ENCODE peak calls at places on chromosomes 4 and X, in five cellular contexts. W, S, I, L and D are unnamed samples.
A peak's percentile ranks its signal among the peaks of the same experiment; 100 is the strongest.

GRCh38 chr4:167032876-167033275 is 201.4 kb downstream of the SPOCK3 start:
- DNase-seq in W (no peak), L (no peak), I (no peak), S (peak; percentile 33), D (no peak)

GRCh38 chr4:153333874-153334273 is 10.6 kb upstream of the MND1 start:
- DNase-seq in W (peak; percentile 51), L (no peak), I (no peak), S (no peak), D (no peak)

GRCh38 chr4:20625460-20625859 is 74.8 kb upstream of the PACRGL start:
- DNase-seq in W (no peak), S (no peak), L (peak; percentile 24), I (no peak), D (no peak)

GRCh38 chrX:107619836-107620235 is 8.5 kb upstream of the PRPS1 start:
- DNase-seq in W (no peak), S (no peak), L (no peak), I (no peak), D (no peak)

GRCh38 chr4:173399016-173399415 is at the start of gene SCRG1:
- DNase-seq in I (no peak), L (peak; percentile 38), W (no peak), S (no peak), D (no peak)

GRCh38 chrX:122777766-122778165 is 406.3 kb upstream of the GRIA3 start:
- DNase-seq in S (no peak), L (no peak), W (no peak), I (no peak), D (no peak)

GRCh38 chrX:139881572-139881971 is 51.3 kb downstream of the ATP11C start:
- DNase-seq in S (peak; percentile 66), L (no peak), W (peak; percentile 68), I (no peak), D (no peak)

GRCh38 chr4:120760047-120760446 is 162.5 kb downstream of the PRDM5 start:
- DNase-seq in W (no peak), L (no peak), S (no peak), I (no peak), D (no peak)

GRCh38 chr4:81404294-81404693 is 67.4 kb downstream of the RASGEF1B start:
- DNase-seq in L (no peak), I (no peak), W (peak; percentile 29), S (no peak), D (no peak)

GRCh38 chrX:137352101-137352660 is 213.7 kb upstream of the ZIC3 start:
- DNase-seq in W (no peak), S (no peak), L (no peak), I (no peak), D (no peak)

GRCh38 chrX:31708116-31708515 is 636.3 kb upstream of the FTHL17 start:
- DNase-seq in W (no peak), L (no peak), I (no peak), S (no peak), D (no peak)

GRCh38 chr4:147492761-147493160 is 11.9 kb downstream of the EDNRA start:
- DNase-seq in W (peak; percentile 35), S (no peak), L (no peak), I (no peak), D (no peak)

GRCh38 chr4:8838296-8838695 is 33.3 kb downstream of the HMX1 start:
- DNase-seq in L (no peak), S (no peak), W (no peak), I (no peak), D (no peak)

GRCh38 chr4:54041100-54041499 is 23.3 kb downstream of the CHIC2 start:
- DNase-seq in L (no peak), W (no peak), S (no peak), I (no peak), D (no peak)

GRCh38 chr4:177080388-177080787 is 229.3 kb upstream of the NEIL3 start:
- DNase-seq in W (no peak), I (no peak), S (no peak), L (no peak), D (no peak)

GRCh38 chr4:102308032-102308799 is 37.1 kb downstream of the SLC39A8 start:
- DNase-seq in W (peak; percentile 5), S (peak; percentile 10), I (no peak), L (no peak), D (no peak)

GRCh38 chr4:139736661-139737060 is 71.0 kb downstream of the MGST2 start:
- DNase-seq in I (no peak), W (peak; percentile 43), S (peak; percentile 38), L (no peak), D (no peak)

GRCh38 chr4:188262464-188262863 is 123.2 kb downstream of the TRIML1 start:
- DNase-seq in L (no peak), S (peak; percentile 88), I (no peak), W (no peak), D (no peak)

GRCh38 chr4:188454573-188454972 is 315.3 kb downstream of the TRIML1 start:
- DNase-seq in I (no peak), L (no peak), W (no peak), S (no peak), D (no peak)

GRCh38 chr4:173194175-173194574 is 25.6 kb downstream of the GALNT7 start:
- DNase-seq in I (no peak), W (no peak), S (no peak), L (no peak), D (no peak)

GRCh38 chrX:87525771-87526229 is 8.2 kb downstream of the KLHL4 start:
- DNase-seq in I (no peak), S (no peak), W (peak; percentile 23), L (no peak), D (no peak)

GRCh38 chrX:78333521-78333920 is 6.1 kb upstream of the CYSLTR1 start:
- DNase-seq in W (no peak), S (no peak), I (no peak), L (no peak), D (no peak)

GRCh38 chr4:61085534-61085933 is 114.6 kb upstream of the ADGRL3 start:
- DNase-seq in W (no peak), L (no peak), S (no peak), I (no peak), D (no peak)

GRCh38 chr4:2797545-2798305 is 4.8 kb downstream of the SH3BP2 start:
- DNase-seq in I (peak; percentile 84), S (no peak), L (no peak), W (no peak), D (no peak)

GRCh38 chr4:3311489-3312171 is 18.8 kb downstream of the RGS12 start:
- DNase-seq in I (peak; percentile 18), L (no peak), S (no peak), W (no peak), D (no peak)

GRCh38 chr4:6419452-6420028 is 52.9 kb downstream of the PPP2R2C start:
- DNase-seq in W (peak; percentile 36), S (no peak), L (no peak), I (no peak), D (no peak)

GRCh38 chrX:72272868-72273267 is 4.2 kb downstream of the RPS4X start:
- DNase-seq in W (peak; percentile 75), L (no peak), I (no peak), S (no peak), D (no peak)

GRCh38 chrX:72271812-72272211 is 5.2 kb downstream of the RPS4X start:
- DNase-seq in L (no peak), S (no peak), W (no peak), I (no peak), D (no peak)

GRCh38 chrX:72271091-72271490 is 6.0 kb downstream of the RPS4X start:
- DNase-seq in W (peak; percentile 37), L (no peak), S (no peak), I (no peak), D (no peak)

GRCh38 chrX:72274526-72274925 is 2.5 kb downstream of the RPS4X start:
- DNase-seq in W (no peak), I (no peak), L (no peak), S (no peak), D (no peak)

DNA sequence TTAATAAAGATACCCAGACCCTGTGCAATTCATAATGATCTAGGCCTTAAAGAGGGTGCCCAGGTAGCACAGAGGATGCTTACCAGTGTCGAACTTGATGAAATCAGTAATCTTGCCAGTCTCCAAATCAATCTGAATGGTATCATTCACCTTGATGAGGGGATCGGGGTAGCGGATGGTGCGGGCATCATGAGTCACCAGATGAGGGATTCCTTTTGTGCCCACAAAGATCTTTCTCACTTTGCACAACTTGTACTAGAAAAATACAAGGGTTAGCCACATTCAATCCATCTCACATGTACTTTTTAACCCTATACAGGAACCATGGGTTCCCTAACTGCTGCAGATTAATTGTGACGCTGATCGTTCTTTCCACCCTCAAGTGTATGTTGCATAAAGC is 3.3 kb downstream of the RPS4X start:
- DNase-seq in W (no peak), S (no peak), L (no peak), I (no peak), D (no peak)
- H3K4me3 ChIP-seq in W (no peak overlapping the region), S (peak overlapping the region; percentile 88), L (no peak overlapping the region), I (no peak overlapping the region), D (no peak overlapping the region)

DNA sequence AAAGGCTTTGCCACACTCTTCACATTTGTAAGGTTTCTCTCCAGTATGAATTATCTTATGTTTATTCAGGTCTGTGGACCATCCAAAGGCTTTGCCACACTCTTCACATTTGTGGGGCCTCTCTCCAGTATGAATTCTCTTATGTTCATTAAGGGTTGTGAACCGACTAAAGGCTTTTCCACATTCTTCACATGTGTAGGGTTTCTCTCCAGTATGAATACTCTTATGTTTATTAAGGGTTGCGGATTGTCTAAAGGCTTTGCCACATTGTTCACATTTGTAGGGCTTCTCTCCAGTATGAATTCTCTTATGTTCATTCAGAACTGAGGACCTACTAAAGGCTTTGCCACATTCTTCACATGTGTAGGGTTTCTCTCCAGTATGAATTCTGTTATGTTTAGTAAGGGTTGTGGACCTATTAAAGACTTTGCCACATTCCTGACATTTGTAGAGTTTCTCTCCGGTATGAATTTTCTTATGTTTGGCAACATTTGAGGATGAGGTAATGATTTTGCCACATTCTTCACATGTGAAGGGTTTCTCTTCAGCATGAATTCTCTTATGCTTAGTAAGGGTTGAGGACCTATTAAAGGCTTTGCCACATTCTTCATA is 33.7 kb downstream of the ZNF732 start:
- DNase-seq in L (no peak), I (no peak), W (no peak), S (no peak), D (no peak)
- H3K9me3 ChIP-seq in L (peaks cover 98% of the 10 kb centered on the region), I (peaks cover 100% of the 10 kb centered on the region), W (peaks cover 24% of the 10 kb centered on the region), S (peaks cover 94% of the 10 kb centered on the region), D (peaks cover 83% of the 10 kb centered on the region)

DNA sequence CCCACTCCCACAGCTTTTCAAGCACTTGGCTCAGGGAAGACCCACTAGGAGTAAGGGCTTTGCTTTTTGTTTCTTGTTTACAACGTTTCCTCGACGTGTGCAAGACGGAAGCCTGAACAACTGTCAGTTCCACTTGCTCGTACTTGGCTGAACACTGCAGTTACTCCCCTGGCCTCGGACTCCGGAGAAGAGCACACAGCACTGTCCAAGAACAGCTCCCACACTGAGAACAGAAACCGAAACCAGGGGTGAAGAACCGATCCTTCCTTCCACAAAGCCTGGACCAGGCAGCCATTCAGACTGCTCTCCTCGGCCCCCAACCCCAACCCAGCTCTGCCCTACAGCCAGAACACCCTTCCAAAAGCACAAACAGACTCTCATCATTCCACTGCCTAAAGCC is 25.5 kb downstream of the IRF2 start:
- DNase-seq in I (no peak), W (peak; percentile 83), S (no peak), L (peak; percentile 60), D (no peak)
- H3K4me3 ChIP-seq in I (peak overlapping the region; percentile 29), W (peak overlapping the region; percentile 75), S (peak overlapping the region; percentile 83), L (peak overlapping the region; percentile 27), D (peak overlapping the region; percentile 58)

GRCh38 chrX:1555370-1555769 is 18.4 kb upstream of the P2RY8 start:
- DNase-seq in I (peak; percentile 9), W (no peak), S (no peak), L (no peak), D (no peak)

GRCh38 chrX:1554469-1555210 is 17.7 kb upstream of the P2RY8 start:
- DNase-seq in S (no peak), W (no peak), I (peak; percentile 25), L (no peak), D (no peak)

GRCh38 chrX:1546601-1547275 is 9.8 kb upstream of the P2RY8 start:
- DNase-seq in S (no peak), W (no peak), L (no peak), I (peak; percentile 24), D (no peak)

GRCh38 chrX:1551959-1552546 is 15.1 kb upstream of the P2RY8 start:
- DNase-seq in S (no peak), W (no peak), L (no peak), I (no peak), D (no peak)
- H3K9me3 ChIP-seq in S (peaks cover 10% of the 10 kb centered on the region), W (no peaks in the 10 kb centered on the region), L (peaks cover 39% of the 10 kb centered on the region), I (peaks cover 21% of the 10 kb centered on the region), D (peaks cover 3% of the 10 kb centered on the region)